ENCODE peak calls at places on chromosomes 4 and X, in seven cellular contexts. One of them, this sample, is unnamed.
A peak's percentile ranks its signal among the peaks of the same experiment; 100 is the strongest.

GRCh38 chr4:152534541-152535231 is 1.2 kb downstream of the FBXW7 start:
- DNase-seq in activated CD4-positive, alpha-beta T cell treated with anti-CD3 and anti-CD28 coated beads, Interleukin-2, amount 10 ng/mL, durations not matched to agents 7 days and 5 days: peak; percentile 70
- DNase-seq in RWPE1: peak; percentile 28
- DNase-seq in H9: peak; percentile 35
- DNase-seq in RPMI7951: peak; percentile 15
- DNase-seq in heart right ventricle: peak; percentile 38
- DNase-seq in caudate nucleus: peak; percentile 33
- DNase-seq in this sample: no peak

GRCh38 chr4:24573582-24573981 is 10.8 kb downstream of the DHX15 start:
- DNase-seq in activated CD4-positive, alpha-beta T cell treated with anti-CD3 and anti-CD28 coated beads, Interleukin-2, amount 10 ng/mL, durations not matched to agents 7 days and 5 days: no peak
- DNase-seq in RWPE1: no peak
- DNase-seq in H9: no peak
- DNase-seq in RPMI7951: no peak
- DNase-seq in heart right ventricle: no peak
- DNase-seq in caudate nucleus: no peak
- DNase-seq in this sample: no peak

GRCh38 chr4:141569141-141569540 is 67.2 kb upstream of the IL15 start:
- DNase-seq in activated CD4-positive, alpha-beta T cell treated with anti-CD3 and anti-CD28 coated beads, Interleukin-2, amount 10 ng/mL, durations not matched to agents 7 days and 5 days: no peak
- DNase-seq in RWPE1: no peak
- DNase-seq in H9: no peak
- DNase-seq in RPMI7951: no peak
- DNase-seq in heart right ventricle: no peak
- DNase-seq in caudate nucleus: no peak
- DNase-seq in this sample: no peak

GRCh38 chrX:56738670-56739069 is 9.6 kb downstream of the NBDY start:
- DNase-seq in activated CD4-positive, alpha-beta T cell treated with anti-CD3 and anti-CD28 coated beads, Interleukin-2, amount 10 ng/mL, durations not matched to agents 7 days and 5 days: no peak
- DNase-seq in RWPE1: no peak
- DNase-seq in H9: no peak
- DNase-seq in RPMI7951: no peak
- DNase-seq in heart right ventricle: no peak
- DNase-seq in caudate nucleus: no peak
- DNase-seq in this sample: no peak

GRCh38 chr4:155666701-155667537 is at the start of gene GUCY1A1:
- DNase-seq in activated CD4-positive, alpha-beta T cell treated with anti-CD3 and anti-CD28 coated beads, Interleukin-2, amount 10 ng/mL, durations not matched to agents 7 days and 5 days: peak; percentile 29
- DNase-seq in RWPE1: peak; percentile 9
- DNase-seq in H9: peak; percentile 63
- DNase-seq in RPMI7951: peak; percentile 6
- DNase-seq in heart right ventricle: peak; percentile 43
- DNase-seq in caudate nucleus: peak; percentile 38
- DNase-seq in this sample: no peak

GRCh38 chr4:150033109-150033508 is 45.1 kb upstream of the DCLK2 start:
- DNase-seq in activated CD4-positive, alpha-beta T cell treated with anti-CD3 and anti-CD28 coated beads, Interleukin-2, amount 10 ng/mL, durations not matched to agents 7 days and 5 days: no peak
- DNase-seq in RWPE1: no peak
- DNase-seq in H9: no peak
- DNase-seq in RPMI7951: no peak
- DNase-seq in heart right ventricle: no peak
- DNase-seq in caudate nucleus: no peak
- DNase-seq in this sample: no peak

GRCh38 chrX:101595739-101596419 is 21.9 kb downstream of the ARMCX6 start:
- DNase-seq in activated CD4-positive, alpha-beta T cell treated with anti-CD3 and anti-CD28 coated beads, Interleukin-2, amount 10 ng/mL, durations not matched to agents 7 days and 5 days: peak; percentile 57
- DNase-seq in RWPE1: peak; percentile 15
- DNase-seq in H9: peak; percentile 27
- DNase-seq in RPMI7951: peak; percentile 64
- DNase-seq in heart right ventricle: no peak
- DNase-seq in caudate nucleus: peak; percentile 43
- DNase-seq in this sample: peak; percentile 0

GRCh38 chr4:74670583-74670982 is 123.7 kb downstream of the BTC start:
- DNase-seq in activated CD4-positive, alpha-beta T cell treated with anti-CD3 and anti-CD28 coated beads, Interleukin-2, amount 10 ng/mL, durations not matched to agents 7 days and 5 days: no peak
- DNase-seq in RWPE1: no peak
- DNase-seq in H9: no peak
- DNase-seq in RPMI7951: no peak
- DNase-seq in heart right ventricle: no peak
- DNase-seq in caudate nucleus: no peak
- DNase-seq in this sample: no peak

GRCh38 chr4:52069566-52069965 is 18.5 kb downstream of the SPATA18 start:
- DNase-seq in activated CD4-positive, alpha-beta T cell treated with anti-CD3 and anti-CD28 coated beads, Interleukin-2, amount 10 ng/mL, durations not matched to agents 7 days and 5 days: no peak
- DNase-seq in RWPE1: no peak
- DNase-seq in H9: no peak
- DNase-seq in RPMI7951: no peak
- DNase-seq in heart right ventricle: no peak
- DNase-seq in caudate nucleus: no peak
- DNase-seq in this sample: no peak

GRCh38 chr4:24160358-24160757 is 270.5 kb upstream of the PPARGC1A start:
- DNase-seq in activated CD4-positive, alpha-beta T cell treated with anti-CD3 and anti-CD28 coated beads, Interleukin-2, amount 10 ng/mL, durations not matched to agents 7 days and 5 days: no peak
- DNase-seq in RWPE1: no peak
- DNase-seq in H9: no peak
- DNase-seq in RPMI7951: no peak
- DNase-seq in heart right ventricle: no peak
- DNase-seq in caudate nucleus: no peak
- DNase-seq in this sample: no peak

GRCh38 chr4:48493485-48494100 is 3.5 kb downstream of the ZAR1 start:
- DNase-seq in activated CD4-positive, alpha-beta T cell treated with anti-CD3 and anti-CD28 coated beads, Interleukin-2, amount 10 ng/mL, durations not matched to agents 7 days and 5 days: no peak
- DNase-seq in RWPE1: no peak
- DNase-seq in H9: no peak
- DNase-seq in RPMI7951: no peak
- DNase-seq in heart right ventricle: no peak
- DNase-seq in caudate nucleus: no peak
- DNase-seq in this sample: no peak

GRCh38 chr4:147590249-147590920 is 26.8 kb upstream of the TMEM184C start:
- DNase-seq in activated CD4-positive, alpha-beta T cell treated with anti-CD3 and anti-CD28 coated beads, Interleukin-2, amount 10 ng/mL, durations not matched to agents 7 days and 5 days: peak; percentile 53
- DNase-seq in RWPE1: peak; percentile 52
- DNase-seq in H9: peak; percentile 51
- DNase-seq in RPMI7951: peak; percentile 57
- DNase-seq in heart right ventricle: peak; percentile 28
- DNase-seq in caudate nucleus: peak; percentile 33
- DNase-seq in this sample: no peak

GRCh38 chrX:56796641-56797395 is 67.8 kb downstream of the NBDY start:
- DNase-seq in activated CD4-positive, alpha-beta T cell treated with anti-CD3 and anti-CD28 coated beads, Interleukin-2, amount 10 ng/mL, durations not matched to agents 7 days and 5 days: no peak
- DNase-seq in RWPE1: no peak
- DNase-seq in H9: no peak
- DNase-seq in RPMI7951: no peak
- DNase-seq in heart right ventricle: no peak
- DNase-seq in caudate nucleus: no peak
- DNase-seq in this sample: no peak

GRCh38 chrX:100512471-100512870 is 72.3 kb upstream of the TNMD start:
- DNase-seq in activated CD4-positive, alpha-beta T cell treated with anti-CD3 and anti-CD28 coated beads, Interleukin-2, amount 10 ng/mL, durations not matched to agents 7 days and 5 days: no peak
- DNase-seq in RWPE1: peak; percentile 10
- DNase-seq in H9: no peak
- DNase-seq in RPMI7951: no peak
- DNase-seq in heart right ventricle: no peak
- DNase-seq in caudate nucleus: no peak
- DNase-seq in this sample: no peak